ENCODE peak calls at places on chromosomes 3 and 15, in five cellular contexts. V is HuH-7.5; C is activated gamma-delta T cell treated with anti-CD3 and anti-CD28 coated beads, Interleukin-2, amount 50 U/mL, for 16 hours; L is endothelial cell of umbilical vein; G is T-helper 9 cell. D is an unnamed sample.
A peak's percentile ranks its signal among the peaks of the same experiment; 100 is the strongest.

GRCh38 chr3:74630602-74631001 is 16.1 kb upstream of the CNTN3 start:
- DNase-seq in V (no peak), C (no peak), L (no peak), G (no peak), D (no peak)

GRCh38 chr15:62849316-62850129 is 193.0 kb upstream of the TPM1 start:
- DNase-seq in V (no peak), C (no peak), L (no peak), G (no peak), D (no peak)

GRCh38 chr3:53350652-53351051 is 3.3 kb upstream of the DCP1A start:
- DNase-seq in V (no peak), C (no peak), L (peak; percentile 95), G (no peak), D (no peak)

GRCh38 chr15:56913670-56914069 is 4.8 kb upstream of the TCF12 start:
- DNase-seq in V (no peak), C (no peak), L (peak; percentile 53), G (no peak), D (no peak)

GRCh38 chr3:37961622-37962455 is 28.7 kb upstream of the VILL start:
- DNase-seq in V (no peak), C (no peak), L (peak; percentile 61), G (no peak), D (no peak)

GRCh38 chr15:51736069-51736468 is 1.4 kb downstream of the LYSMD2 start:
- DNase-seq in V (no peak), C (no peak), L (no peak), G (no peak), D (no peak)

GRCh38 chr15:101198820-101199219 is 53.0 kb downstream of the CHSY1 start:
- DNase-seq in V (no peak), C (no peak), L (no peak), G (no peak), D (no peak)

GRCh38 chr3:32977842-32978241 is 26.4 kb downstream of the CCR4 start:
- DNase-seq in V (no peak), C (no peak), L (no peak), G (no peak), D (no peak)

GRCh38 chr15:38297623-38298388 is 45.2 kb downstream of the SPRED1 start:
- DNase-seq in V (no peak), C (no peak), L (no peak), G (no peak), D (no peak)

GRCh38 chr3:120561251-120562045 is 34.7 kb upstream of the NDUFB4 start:
- DNase-seq in V (peak; percentile 25), C (peak; percentile 47), L (peak; percentile 77), G (peak; percentile 54), D (peak; percentile 86)

GRCh38 chr3:190883973-190884832 is 21.7 kb upstream of the GMNC start:
- DNase-seq in V (peak; percentile 15), C (no peak), L (peak; percentile 64), G (no peak), D (no peak)

GRCh38 chr3:171788546-171789351 is 21.5 kb downstream of the PLD1 start:
- DNase-seq in V (no peak), C (no peak), L (peak; percentile 92), G (no peak), D (no peak)

GRCh38 chr3:136734382-136735070 is 17.7 kb downstream of the STAG1 start:
- DNase-seq in V (no peak), C (no peak), L (peak; percentile 55), G (no peak), D (no peak)

GRCh38 chr15:55588070-55588817 is at the start of gene PYGO1:
- DNase-seq in V (peak; percentile 51), C (no peak), L (peak; percentile 70), G (no peak), D (peak; percentile 76)

GRCh38 chr3:113496924-113497323 is 18.0 kb downstream of the SPICE1 start:
- DNase-seq in V (no peak), C (no peak), L (peak; percentile 34), G (no peak), D (no peak)

GRCh38 chr15:62503451-62503850 is 338.4 kb upstream of the C2CD4B start:
- DNase-seq in V (no peak), C (no peak), L (peak; percentile 24), G (no peak), D (no peak)

GRCh38 chr15:68228971-68229385 is 550 bp downstream of the CLN6 start:
- DNase-seq in V (no peak), C (no peak), L (no peak), G (no peak), D (no peak)

GRCh38 chr15:48413304-48413703 is 82.1 kb downstream of the DUT start:
- DNase-seq in V (no peak), C (no peak), L (no peak), G (no peak), D (no peak)

GRCh38 chr3:183862610-183863009 is 22.1 kb downstream of the PARL start:
- DNase-seq in V (no peak), C (no peak), L (no peak), G (no peak), D (no peak)

GRCh38 chr15:66673410-66674322 is 28.4 kb upstream of the SMAD6 start:
- DNase-seq in V (no peak), C (no peak), L (no peak), G (peak; percentile 13), D (no peak)

GRCh38 chr3:190862209-190863118 is at the start of gene GMNC:
- DNase-seq in V (peak; percentile 40), C (no peak), L (peak; percentile 66), G (no peak), D (peak; percentile 93)

GRCh38 chr3:137692803-137693431 is 71.2 kb upstream of the SOX14 start:
- DNase-seq in V (peak; percentile 18), C (no peak), L (no peak), G (no peak), D (no peak)

GRCh38 chr3:128726691-128727031 is 678 bp downstream of the RAB7A start:
- DNase-seq in V (no peak), C (peak; percentile 12), L (peak; percentile 77), G (peak; percentile 36), D (peak; percentile 83)

GRCh38 chr3:124920718-124921117 is 13.8 kb downstream of the MUC13 start:
- DNase-seq in V (no peak), C (no peak), L (no peak), G (no peak), D (no peak)

GRCh38 chr3:116741462-116741861 is 31.9 kb downstream of the TUSC7 start:
- DNase-seq in V (no peak), C (no peak), L (no peak), G (no peak), D (no peak)

GRCh38 chr3:86995537-86995936 is 4.6 kb upstream of the VGLL3 start:
- DNase-seq in V (no peak), C (no peak), L (no peak), G (no peak), D (no peak)

GRCh38 chr15:52559022-52559421 is 9.8 kb downstream of the ARPP19 start:
- DNase-seq in V (no peak), C (no peak), L (no peak), G (no peak), D (no peak)

GRCh38 chr3:71681224-71681668 is 44.0 kb downstream of the EIF4E3 start:
- DNase-seq in V (peak; percentile 6), C (no peak), L (peak; percentile 73), G (no peak), D (no peak)

GRCh38 chr15:56821721-56822425 is 88.6 kb upstream of the ZNF280D start:
- DNase-seq in V (peak; percentile 6), C (peak; percentile 29), L (peak; percentile 77), G (peak; percentile 15), D (no peak)

D was measured in cardiac septum.